ENCODE peak calls at places on chromosomes 2 and 18, in ten cellular contexts. R is tibial nerve; V is fibroblast of pulmonary artery; T is suprapubic skin; H is fibroblast of mammary gland; Z is fibroblast of lung; W is IMR-90; N is CD8-positive, alpha-beta T cell; D is astrocyte; G is cardiac fibroblast. K is an unnamed sample.

GRCh38 chr18:25121442-25121841 is 230.5 kb downstream of the ZNF521 start:
- DNase-seq in W (no peak), N (no peak), H (no peak), V (no peak), G (no peak), D (no peak), T (no peak), Z (no peak), R (no peak), K (no peak)

GRCh38 chr2:105118960-105119359 is 81.1 kb downstream of the MRPS9 start:
- DNase-seq in R (no peak), W (no peak), G (no peak), N (no peak), V (no peak), H (no peak), Z (no peak), D (no peak), T (no peak), K (no peak)

GRCh38 chr2:60834270-60834717 is 47.1 kb upstream of the REL start:
- DNase-seq in W (no peak), T (no peak), Z (no peak), D (no peak), R (no peak), V (peak), N (no peak), G (peak), H (no peak), K (no peak)

GRCh38 chr2:205297368-205297767 is 384.9 kb upstream of the NRP2 start:
- DNase-seq in T (no peak), N (no peak), H (no peak), Z (no peak), D (no peak), W (no peak), V (no peak), R (no peak), G (no peak), K (no peak)

GRCh38 chr2:39736593-39736992 is 42.5 kb downstream of the THUMPD2 start:
- DNase-seq in H (peak), D (peak), Z (peak), N (no peak), R (no peak), G (peak), T (no peak), V (peak), W (peak), K (no peak)

GRCh38 chr2:159497857-159498256 is 118.5 kb downstream of the BAZ2B start:
- DNase-seq in R (no peak), W (no peak), Z (no peak), D (no peak), N (no peak), G (no peak), H (no peak), T (no peak), V (no peak), K (no peak)

GRCh38 chr2:207422307-207422960 is 107.3 kb upstream of the CREB1 start:
- DNase-seq in D (no peak), R (no peak), G (no peak), N (no peak), W (no peak), V (no peak), H (no peak), Z (no peak), T (no peak), K (no peak)

GRCh38 chr2:65554765-65555561 is 122.6 kb upstream of the SPRED2 start:
- DNase-seq in W (peak), N (no peak), H (peak), T (no peak), V (no peak), R (no peak), G (peak), D (no peak), Z (no peak), K (no peak)

GRCh38 chr2:50066858-50067257 is 912.5 kb upstream of the FSHR start:
- DNase-seq in D (no peak), H (no peak), T (no peak), G (no peak), Z (no peak), R (no peak), W (no peak), N (no peak), V (no peak), K (no peak)

GRCh38 chr2:200625958-200626363 is 40.1 kb downstream of the AOX1 start:
- DNase-seq in V (peak), T (no peak), W (peak), H (peak), N (no peak), R (no peak), Z (peak), G (peak), D (no peak), K (peak)

GRCh38 chr18:34821669-34822210 is 111.6 kb downstream of the DTNA start:
- DNase-seq in Z (peak), W (peak), T (no peak), V (no peak), N (no peak), D (no peak), R (no peak), G (no peak), H (no peak), K (peak)

GRCh38 chr2:225464346-225465025 is 65.0 kb downstream of the NYAP2 start:
- DNase-seq in R (no peak), D (no peak), V (no peak), Z (no peak), G (no peak), W (no peak), N (no peak), T (no peak), H (no peak), K (no peak)

GRCh38 chr18:63505566-63506335 is 29.0 kb downstream of the SERPINB5 start:
- DNase-seq in W (peak), H (peak), G (peak), Z (peak), D (no peak), N (no peak), R (no peak), V (peak), T (no peak), K (peak)

GRCh38 chr2:43950383-43951008 is 45.3 kb downstream of the LRPPRC start:
- DNase-seq in D (peak), N (no peak), G (peak), W (peak), R (no peak), H (peak), V (peak), T (no peak), Z (peak), K (peak)

GRCh38 chr2:159758239-159758638 is 39.8 kb downstream of the CD302 start:
- DNase-seq in W (peak), N (no peak), Z (peak), T (no peak), G (no peak), V (peak), H (no peak), D (no peak), R (no peak), K (peak)

GRCh38 chr18:33052886-33053285 is 280.1 kb upstream of the KLHL14 start:
- DNase-seq in Z (peak), T (no peak), W (no peak), H (no peak), D (no peak), G (no peak), V (no peak), N (no peak), R (no peak), K (no peak)

GRCh38 chr2:29322011-29322410 is 206.8 kb downstream of the CLIP4 start:
- DNase-seq in W (no peak), N (no peak), Z (no peak), R (no peak), T (no peak), V (peak), G (peak), H (peak), D (peak), K (no peak)

GRCh38 chr2:129903586-129904425 is 75.7 kb upstream of the RAB6C start:
- DNase-seq in V (no peak), R (no peak), N (peak), H (no peak), Z (no peak), G (no peak), D (no peak), T (no peak), W (no peak), K (no peak)
- TF ChIP-seq CTCF in V (no peak), R (no peak), N (no peak), H (no peak), Z (no peak), G (no peak), D (no peak), T (no peak), W (no peak), K (no peak)

DNA sequence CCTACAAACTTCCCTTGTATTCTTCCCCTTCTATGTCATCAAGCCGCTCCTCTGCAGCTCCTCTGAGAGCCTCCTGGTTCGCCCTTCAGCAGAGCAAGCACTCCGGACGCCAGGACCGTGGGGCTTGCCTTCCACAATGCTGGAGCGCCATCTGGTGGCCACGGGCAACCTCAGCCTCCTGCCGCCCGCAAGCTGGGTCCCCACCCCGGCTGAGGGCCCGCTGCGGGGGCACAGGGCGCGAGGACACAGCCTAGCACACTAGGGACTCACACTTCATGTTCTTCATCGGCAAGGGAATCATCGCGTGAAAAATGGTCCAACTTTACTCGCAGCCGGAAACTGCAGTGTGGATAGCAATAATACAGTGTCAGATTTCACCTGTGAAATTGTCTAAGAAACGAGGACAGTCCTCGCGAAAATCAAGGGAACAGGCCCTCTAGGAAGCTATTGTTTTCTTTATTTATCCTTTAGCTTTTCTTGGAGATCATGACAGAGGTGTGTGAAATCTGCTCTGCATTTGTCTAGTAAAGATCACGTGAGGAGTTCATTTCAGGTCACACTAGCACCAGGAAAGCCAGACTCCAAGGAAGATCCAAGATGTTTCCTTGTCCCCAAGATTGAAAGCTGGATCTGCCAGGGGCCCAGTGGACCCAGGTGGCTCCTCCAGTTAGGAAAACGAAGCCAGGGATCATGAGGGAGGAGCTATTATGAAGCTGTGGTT is 5.8 kb downstream of the PRLH start:
- DNase-seq in W (peak), D (peak), N (peak), V (peak), R (peak), G (peak), H (peak), T (peak), Z (peak), K (peak)
- H3K4me3 ChIP-seq in W (peak), D (no peak), N (no peak), V (no peak), R (no peak), G (no peak), H (no peak), T (no peak), Z (no peak), K (no peak)

DNA sequence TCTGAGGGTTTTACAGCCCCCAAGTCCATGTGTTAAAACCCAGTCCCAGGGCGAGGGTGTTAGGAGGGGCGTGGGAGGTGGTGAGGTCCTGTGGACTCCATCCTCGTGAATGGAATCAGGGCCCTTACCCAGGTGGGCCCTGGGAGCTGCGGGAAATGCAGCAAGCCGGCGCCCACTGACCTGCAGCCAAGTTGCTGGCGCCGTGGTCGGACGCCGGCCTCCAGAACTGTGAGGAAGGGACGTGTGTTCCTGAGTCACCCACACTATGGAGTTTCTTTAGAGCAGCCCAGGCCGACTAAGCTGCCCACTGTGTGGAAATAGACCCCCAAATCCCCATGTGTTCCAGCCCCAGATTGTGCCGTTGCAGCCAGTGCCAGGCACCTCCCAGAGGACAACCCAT is 26.4 kb downstream of the CTDP1 start:
- DNase-seq in T (no peak), N (no peak), R (no peak), H (no peak), V (no peak), W (no peak), Z (no peak), G (no peak), D (no peak), K (no peak)
- TF ChIP-seq CTCF in T (no peak), N (no peak), R (no peak), H (no peak), V (no peak), W (no peak), Z (no peak), G (no peak), D (no peak), K (no peak)

GRCh38 chr2:241802806-241803318 is 6.1 kb upstream of the NEU4 start:
- DNase-seq in W (no peak), H (no peak), Z (no peak), G (no peak), D (no peak), R (no peak), N (no peak), T (no peak), V (no peak), K (no peak)
- H3K4me3 ChIP-seq in W (no peak), H (no peak), Z (no peak), G (no peak), D (no peak), R (no peak), N (peak), T (peak), V (no peak), K (no peak)

DNA sequence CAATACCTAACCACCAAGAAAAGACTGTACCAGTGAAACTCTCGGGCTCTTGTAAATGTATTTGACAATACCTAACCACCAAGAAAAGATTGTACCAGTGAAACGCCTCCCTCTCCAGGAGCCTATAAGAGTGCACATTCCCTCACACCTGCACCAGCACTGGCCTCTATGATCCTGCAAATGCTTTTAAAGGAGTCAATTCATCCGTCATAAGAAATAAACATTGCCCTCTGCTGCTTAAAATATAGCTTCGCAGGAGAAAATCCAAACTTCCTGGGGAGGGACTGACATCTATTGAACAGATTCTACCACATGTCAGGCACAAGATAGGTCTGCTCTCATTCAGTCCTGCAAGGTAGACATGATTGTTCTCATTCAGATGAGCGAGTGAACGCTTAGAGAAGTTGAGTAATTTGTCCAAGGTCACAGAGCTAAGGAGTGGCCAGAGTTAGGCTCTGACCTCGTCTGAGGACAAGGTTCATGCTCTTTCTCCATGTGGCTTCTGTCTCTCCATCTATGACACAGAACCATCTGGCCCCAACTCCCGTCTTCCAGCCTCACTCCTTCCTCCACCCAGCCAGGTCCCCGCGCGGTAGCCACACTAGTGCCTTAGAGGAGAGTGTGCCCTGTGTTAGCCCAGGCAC is 38.7 kb downstream of the MCFD2 start:
- DNase-seq in D (peak), Z (peak), N (no peak), V (peak), W (peak), R (no peak), H (peak), T (peak), G (peak), K (peak)
- TF ChIP-seq CTCF in D (peak), Z (peak), N (no peak), V (peak), W (peak), R (peak), H (peak), T (peak), G (peak), K (peak)

DNA sequence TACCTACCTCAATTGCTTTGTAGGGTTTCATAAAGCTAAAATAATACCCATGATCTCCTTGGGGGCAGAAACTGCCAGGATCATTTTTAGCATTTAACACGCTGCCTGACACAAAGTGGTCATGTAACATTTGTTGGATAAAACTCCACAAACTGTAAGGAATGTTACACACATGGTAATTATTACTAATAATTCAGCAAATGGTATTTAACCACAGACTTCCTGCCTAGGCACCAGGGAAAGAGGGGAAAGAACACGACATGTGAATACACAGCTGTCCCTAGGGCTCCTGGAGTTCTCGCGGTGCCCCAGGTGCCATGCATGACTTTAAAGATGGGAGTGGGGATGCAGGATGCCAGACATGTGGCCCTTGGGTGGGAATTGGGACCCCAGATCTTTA is 43.5 kb downstream of the ASAP2 start:
- DNase-seq in R (no peak), W (no peak), H (peak), G (peak), T (no peak), V (no peak), N (no peak), Z (no peak), D (no peak), K (peak)
- H3K4me3 ChIP-seq in R (no peak), W (no peak), H (no peak), G (no peak), T (no peak), V (no peak), N (no peak), Z (no peak), D (no peak), K (no peak)

GRCh38 chr18:70169747-70170146 is 35.7 kb downstream of the RTTN start:
- DNase-seq in W (no peak), H (no peak), T (no peak), Z (no peak), G (no peak), R (no peak), D (no peak), V (no peak), N (no peak), K (no peak)

GRCh38 chr18:70176537-70176936 is 28.9 kb downstream of the RTTN start:
- DNase-seq in H (no peak), N (no peak), Z (no peak), R (no peak), D (no peak), T (no peak), G (no peak), W (no peak), V (no peak), K (no peak)

GRCh38 chr18:70166668-70167067 is 38.8 kb downstream of the RTTN start:
- DNase-seq in G (no peak), H (no peak), T (no peak), W (no peak), V (no peak), Z (no peak), D (no peak), N (no peak), R (no peak), K (no peak)

GRCh38 chr18:70175216-70175615 is 30.3 kb downstream of the RTTN start:
- DNase-seq in N (no peak), H (no peak), R (no peak), Z (no peak), D (no peak), T (no peak), V (no peak), G (no peak), W (no peak), K (no peak)

GRCh38 chr18:70172225-70172624 is 33.3 kb downstream of the RTTN start:
- DNase-seq in H (peak), W (peak), T (no peak), D (no peak), G (peak), V (peak), N (no peak), Z (peak), R (no peak), K (peak)
- TF ChIP-seq CTCF in H (peak), W (peak), T (no peak), D (peak), G (peak), V (peak), N (no peak), Z (peak), R (no peak), K (peak)

GRCh38 chr2:95075440-95075885 is 46.1 kb downstream of the MRPS5 start:
- DNase-seq in H (no peak), V (no peak), D (no peak), N (no peak), G (no peak), W (no peak), Z (no peak), T (no peak), R (no peak), K (no peak)
- H3K4me3 ChIP-seq in H (no peak), V (no peak), D (no peak), N (peak), G (no peak), W (no peak), Z (no peak), T (no peak), R (no peak), K (no peak)

GRCh38 chr2:191304939-191305875 is 60.0 kb downstream of the MYO1B start:
- DNase-seq in Z (peak), V (peak), G (peak), N (no peak), R (peak), W (peak), H (peak), D (peak), T (peak), K (peak)

GRCh38 chr2:191299866-191300265 is 54.7 kb downstream of the MYO1B start:
- DNase-seq in W (no peak), H (no peak), N (no peak), R (no peak), T (no peak), V (no peak), G (peak), D (no peak), Z (no peak), K (no peak)

GRCh38 chr2:191303349-191304005 is 58.3 kb downstream of the MYO1B start:
- DNase-seq in Z (no peak), T (no peak), W (peak), H (no peak), G (no peak), N (no peak), R (no peak), V (no peak), D (no peak), K (peak)

GRCh38 chr2:191301971-191302370 is 56.8 kb downstream of the MYO1B start:
- DNase-seq in R (no peak), D (no peak), N (no peak), V (no peak), G (no peak), W (no peak), T (no peak), Z (no peak), H (no peak), K (no peak)

DNA sequence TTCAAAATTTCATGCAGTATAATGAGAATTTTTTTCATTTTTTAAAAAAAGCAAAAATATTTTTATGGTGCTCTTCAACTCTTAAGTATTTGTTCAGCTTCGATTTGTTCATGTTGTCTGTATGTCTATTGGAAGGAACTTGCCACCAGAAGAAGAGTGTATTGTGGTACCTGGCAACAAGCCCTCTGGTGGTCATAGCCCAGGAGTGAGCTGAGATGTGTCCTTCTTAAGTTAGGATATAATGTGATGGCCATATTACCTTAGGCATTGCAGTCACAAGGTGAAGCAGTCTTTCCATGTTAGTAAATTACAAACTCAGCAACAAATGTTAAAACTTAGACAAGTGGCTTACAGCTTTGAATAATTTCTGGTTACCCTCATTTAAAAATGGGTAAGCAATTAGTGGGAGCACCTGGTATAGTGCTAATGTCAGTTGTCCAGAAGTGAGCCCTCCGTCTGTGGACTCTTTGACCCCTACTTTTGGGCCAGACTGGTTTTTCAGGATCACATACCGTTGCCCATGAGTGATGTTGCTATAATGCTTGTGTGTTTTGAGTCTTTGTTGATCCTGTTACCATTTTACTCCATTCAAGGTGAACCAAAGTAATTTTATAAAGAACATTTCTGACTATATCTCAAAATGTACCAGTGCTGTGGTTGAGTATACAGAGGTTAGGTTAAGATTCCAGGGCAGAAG is 57.4 kb downstream of the MYO1B start:
- DNase-seq in Z (no peak), G (no peak), T (no peak), N (no peak), W (peak), D (no peak), V (peak), H (peak), R (no peak), K (no peak)
- TF ChIP-seq CTCF in Z (no peak), G (no peak), T (no peak), N (no peak), W (peak), D (peak), V (peak), H (peak), R (no peak), K (peak)

K was measured in fibroblast of villous mesenchyme.